ENCODE peak calls at places on chromosomes 12 and 14, in six cellular contexts. T, Z, X, E, G and J are unnamed samples.

GRCh38 chr12:92556622-92557421 is 146.0 kb upstream of the PLEKHG7 start:
- DNase-seq in G (no peak), E (no peak), X (no peak), T (no peak), Z (no peak), J (no peak)

GRCh38 chr14:100193417-100194357 is 34.2 kb upstream of the DEGS2 start:
- DNase-seq in Z (no peak), G (no peak), E (peak; percentile 47), X (no peak), T (no peak), J (no peak)

GRCh38 chr12:93163260-93164036 is 214.3 kb upstream of the NUDT4 start:
- DNase-seq in Z (no peak), E (no peak), G (no peak), T (no peak), X (no peak), J (no peak)

GRCh38 chr14:29940482-29940881 is 12.8 kb upstream of the PRKD1 start:
- DNase-seq in Z (no peak), T (no peak), X (no peak), G (no peak), E (no peak), J (no peak)

GRCh38 chr12:123621619-123622530 is 11.6 kb downstream of the EIF2B1 start:
- DNase-seq in X (no peak), E (no peak), G (no peak), T (no peak), Z (no peak), J (no peak)

GRCh38 chr14:96816281-96816680 is 19.1 kb downstream of the VRK1 start:
- DNase-seq in Z (no peak), T (no peak), G (no peak), E (no peak), X (no peak), J (no peak)

GRCh38 chr12:51846911-51847829 is 1.3 kb downstream of the FIGNL2 start:
- DNase-seq in X (no peak), T (no peak), Z (no peak), G (peak; percentile 69), E (peak; percentile 54), J (no peak)

GRCh38 chr12:57240069-57240921 is 10.7 kb downstream of the STAC3 start:
- DNase-seq in E (peak; percentile 48), Z (peak; percentile 47), X (no peak), T (no peak), G (peak; percentile 41), J (no peak)

GRCh38 chr12:130162267-130162666 is at the start of gene FZD10:
- DNase-seq in G (peak; percentile 52), X (no peak), E (peak; percentile 62), T (no peak), Z (peak; percentile 58), J (no peak)

GRCh38 chr14:56118611-56119181 is 485 bp downstream of the PELI2 start:
- DNase-seq in E (no peak), G (no peak), Z (no peak), T (no peak), X (no peak), J (no peak)

GRCh38 chr12:105083041-105083440 is 1.2 kb downstream of the ALDH1L2 start:
- DNase-seq in E (no peak), G (no peak), T (no peak), X (no peak), Z (no peak), J (no peak)

GRCh38 chr12:127145929-127146789 is 1120.8 kb upstream of the TMEM132C start:
- DNase-seq in T (no peak), E (no peak), G (peak; percentile 46), X (no peak), Z (no peak), J (no peak)

GRCh38 chr12:50971946-50972345 is 19.6 kb downstream of the HIGD1C start:
- DNase-seq in T (no peak), G (no peak), Z (no peak), E (no peak), X (no peak), J (no peak)

GRCh38 chr14:48914921-48915320 is 671.3 kb downstream of the RPS29 start:
- DNase-seq in Z (no peak), T (no peak), X (no peak), G (no peak), E (no peak), J (no peak)

GRCh38 chr14:40417777-40418401 is 985.7 kb upstream of the FBXO33 start:
- DNase-seq in T (no peak), E (no peak), Z (no peak), X (no peak), G (peak; percentile 65), J (no peak)

GRCh38 chr12:18750087-18750486 is 12.2 kb downstream of the CAPZA3 start:
- DNase-seq in Z (no peak), G (peak; percentile 74), X (no peak), E (no peak), T (no peak), J (peak; percentile 38)

GRCh38 chr14:29454026-29454693 is 473.5 kb downstream of the PRKD1 start:
- DNase-seq in X (no peak), E (no peak), Z (no peak), G (no peak), T (no peak), J (no peak)

GRCh38 chr12:59668678-59669077 is 72.8 kb downstream of the SLC16A7 start:
- DNase-seq in G (no peak), T (no peak), Z (no peak), E (no peak), X (no peak), J (no peak)

GRCh38 chr12:49623142-49623899 is at the start of gene PRPF40B:
- DNase-seq in E (peak; percentile 85), G (peak; percentile 94), T (peak; percentile 56), X (peak; percentile 18), Z (peak; percentile 66), J (no peak)

GRCh38 chr14:26738571-26738970 is 140.7 kb upstream of the NOVA1 start:
- DNase-seq in T (no peak), X (no peak), E (no peak), G (no peak), Z (no peak), J (no peak)

GRCh38 chr14:20400965-20401593 is 12.2 kb downstream of the TEP1 start:
- DNase-seq in E (no peak), X (no peak), T (no peak), G (no peak), Z (peak; percentile 22), J (no peak)

GRCh38 chr12:9148926-9149325 is 33.2 kb upstream of the A2M start:
- DNase-seq in X (no peak), E (no peak), T (no peak), G (no peak), Z (no peak), J (no peak)

GRCh38 chr12:75699728-75700496 is 188.5 kb upstream of the KRR1 start:
- DNase-seq in T (no peak), G (peak; percentile 70), X (no peak), E (no peak), Z (no peak), J (no peak)

GRCh38 chr14:91317381-91318313 is 73.1 kb upstream of the GPR68 start:
- DNase-seq in X (no peak), G (no peak), E (no peak), T (no peak), Z (peak; percentile 44), J (no peak)
- TF ChIP-seq CTCF in X (no peak), G (peak; percentile 24), E (no peak), T (no peak), Z (no peak), J (peak; percentile 30)

GRCh38 chr12:48115957-48116356 is 3.2 kb upstream of the PFKM start:
- DNase-seq in X (no peak), E (no peak), G (no peak), Z (no peak), T (no peak), J (no peak)

GRCh38 chr12:48119078-48119833 is at the start of gene PFKM:
- DNase-seq in X (peak; percentile 85), T (peak; percentile 67), E (peak; percentile 79), Z (peak; percentile 78), G (peak; percentile 92), J (peak; percentile 80)

GRCh38 chr12:48119834-48120195 is 651 bp downstream of the PFKM start:
- DNase-seq in G (peak; percentile 34), X (no peak), Z (no peak), E (no peak), T (no peak), J (no peak)

GRCh38 chr12:48121522-48121921 is 2.4 kb downstream of the PFKM start:
- DNase-seq in E (no peak), Z (no peak), T (no peak), G (no peak), X (no peak), J (no peak)

GRCh38 chr12:48118491-48118890 is 673 bp upstream of the PFKM start:
- DNase-seq in E (no peak), Z (no peak), X (no peak), T (no peak), G (peak; percentile 8), J (no peak)
- H3K4me3 ChIP-seq in E (peak overlapping the region; percentile 59), Z (no peak overlapping the region), X (no peak overlapping the region), T (peak overlapping the region; percentile 93), G (peak overlapping the region; percentile 81), J (peak overlapping the region; percentile 97)

GRCh38 chr12:131229426-131230339 is 276.0 kb downstream of the ADGRD1 start:
- DNase-seq in E (peak; percentile 20), X (no peak), Z (no peak), T (no peak), G (peak; percentile 26), J (no peak)
- TF ChIP-seq CTCF in E (no peak), X (no peak), Z (no peak), T (no peak), G (no peak), J (no peak)

GRCh38 chr14:51780741-51781140 is 79.7 kb upstream of the GNG2 start:
- DNase-seq in X (no peak), Z (no peak), T (no peak), E (no peak), G (peak; percentile 49), J (no peak)

GRCh38 chr14:51781352-51781751 is 79.1 kb upstream of the GNG2 start:
- DNase-seq in T (no peak), X (no peak), E (no peak), G (no peak), Z (no peak), J (no peak)

GRCh38 chr14:51780006-51780692 is 80.3 kb upstream of the GNG2 start:
- DNase-seq in Z (peak; percentile 80), E (peak; percentile 56), X (peak; percentile 44), T (peak; percentile 21), G (peak; percentile 79), J (peak; percentile 14)

GRCh38 chr14:51774209-51774608 is 86.2 kb upstream of the GNG2 start:
- DNase-seq in X (no peak), E (no peak), Z (no peak), G (no peak), T (no peak), J (no peak)

DNA sequence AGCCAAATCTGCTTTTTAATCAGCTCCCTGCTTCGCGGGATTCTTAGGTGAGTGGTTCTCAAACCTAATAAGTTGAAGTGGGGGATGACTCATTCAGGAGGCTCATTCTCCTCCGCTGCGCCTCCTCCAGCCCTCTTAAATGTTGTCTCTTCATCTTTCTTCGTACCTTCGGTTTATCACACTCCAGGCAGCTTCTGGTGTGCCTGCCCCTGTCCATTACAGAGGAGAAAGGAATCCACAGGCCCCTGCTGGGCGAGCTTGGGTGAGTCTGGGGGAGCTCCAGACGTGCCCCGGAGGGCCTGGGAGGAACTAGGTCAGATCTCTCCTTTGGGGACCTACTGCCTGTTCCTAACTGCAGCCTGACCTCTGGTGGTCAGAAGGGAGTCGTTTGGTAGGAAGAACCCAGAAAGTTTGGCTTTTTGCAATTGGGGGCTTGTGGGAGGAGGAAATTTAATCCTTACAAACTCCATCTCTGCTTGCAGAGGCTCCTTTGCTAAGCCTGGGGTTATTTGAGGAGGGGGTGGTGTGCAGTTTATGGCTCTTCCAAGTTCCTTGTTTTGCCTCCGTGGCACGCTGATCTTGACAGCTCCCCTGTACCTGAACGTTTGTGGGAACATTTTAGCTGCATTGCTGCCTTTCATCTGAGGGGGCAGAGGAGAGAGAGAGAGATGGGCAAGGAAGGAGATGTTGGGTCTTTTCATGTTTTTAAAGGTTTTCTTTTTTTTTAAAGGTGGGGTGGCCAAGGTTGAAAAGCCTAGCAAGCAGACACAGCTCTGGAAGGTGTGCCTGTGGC is 84.1 kb upstream of the GNG2 start:
- DNase-seq in Z (peak; percentile 26), T (no peak), X (peak; percentile 58), E (peak; percentile 38), G (peak; percentile 72), J (peak; percentile 29)
- H3K4me3 ChIP-seq in Z (no peak overlapping the region), T (no peak overlapping the region), X (no peak overlapping the region), E (no peak overlapping the region), G (no peak overlapping the region), J (no peak overlapping the region)